ENCODE peak calls at places on chromosomes 2 and 18, in nine cellular contexts. D is stomach; Y is HAP-1; R is body of pancreas; N is breast epithelium; Q is GM23248; J is pancreas; P is CD4-positive, alpha-beta memory T cell; A is effector memory CD4-positive, alpha-beta T cell. X is an unnamed sample. For H3K4me1 and H3K9me3, the result is how much of the 10 kb centered on the place peaks cover.

GRCh38 chr2:238916875-238917590 is 69.1 kb downstream of the TWIST2 start:
- DNase-seq in D (no peak), Y (no peak), R (peak), N (no peak), Q (peak), J (no peak), P (no peak), A (no peak), X (no peak)

GRCh38 chr2:55109219-55109891 is 59.1 kb upstream of the RTN4 start:
- DNase-seq in D (no peak), Y (no peak), R (peak), N (no peak), Q (peak), J (no peak), P (no peak), A (no peak), X (no peak)

GRCh38 chr2:4047961-4048891 is 344.9 kb downstream of the DCDC2C start:
- DNase-seq in D (no peak), Y (no peak), R (no peak), N (no peak), Q (no peak), J (no peak), P (peak), A (no peak), X (no peak)

GRCh38 chr2:34012728-34013302 is 413.7 kb upstream of the FAM98A start:
- DNase-seq in D (peak), Y (peak), R (peak), N (no peak), Q (peak), J (peak), P (no peak), A (no peak), X (no peak)

GRCh38 chr2:147098946-147099345 is 745.9 kb upstream of the ACVR2A start:
- DNase-seq in D (no peak), Y (no peak), R (no peak), N (no peak), Q (peak), J (no peak), P (no peak), A (no peak), X (no peak)

GRCh38 chr2:108591163-108591562 is 56.9 kb downstream of the LIMS1 start:
- DNase-seq in D (no peak), Y (no peak), R (no peak), N (no peak), Q (no peak), J (no peak), P (no peak), A (no peak), X (no peak)

GRCh38 chr18:75041586-75041985 is 167.4 kb downstream of the PTGR3 start:
- DNase-seq in D (no peak), Y (no peak), R (no peak), N (no peak), Q (peak), J (no peak), P (no peak), A (no peak), X (no peak)

GRCh38 chr18:55097406-55098170 is 138.3 kb upstream of the CCDC68 start:
- DNase-seq in D (no peak), Y (no peak), R (no peak), N (no peak), Q (peak), J (no peak), P (no peak), A (no peak), X (no peak)

GRCh38 chr2:43059183-43059897 is 167.1 kb downstream of the ZFP36L2 start:
- DNase-seq in D (no peak), Y (no peak), R (peak), N (peak), Q (peak), J (peak), P (peak), A (peak), X (peak)

GRCh38 chr2:11175293-11175795 is 20.1 kb downstream of the SLC66A3 start:
- DNase-seq in D (no peak), Y (no peak), R (no peak), N (no peak), Q (peak), J (no peak), P (no peak), A (no peak), X (no peak)

GRCh38 chr2:45892757-45893156 is 241.3 kb downstream of the PRKCE start:
- DNase-seq in D (no peak), Y (no peak), R (peak), N (no peak), Q (peak), J (no peak), P (no peak), A (no peak), X (no peak)

GRCh38 chr2:153476491-153477095 is 2.0 kb downstream of the RPRM start:
- DNase-seq in D (no peak), Y (no peak), R (no peak), N (no peak), Q (peak), J (no peak), P (no peak), A (no peak), X (no peak)

GRCh38 chr2:219252900-219253752 is at the start of gene TUBA4B:
- DNase-seq in D (peak), Y (peak), R (peak), N (no peak), Q (peak), J (no peak), P (peak), A (no peak), X (peak)

GRCh38 chr18:55248497-55248896 is 289.2 kb upstream of the CCDC68 start:
- DNase-seq in D (no peak), Y (no peak), R (no peak), N (no peak), Q (no peak), J (no peak), P (no peak), A (no peak), X (no peak)

GRCh38 chr2:25566694-25567093 is 106.7 kb downstream of the DTNB start:
- DNase-seq in D (no peak), Y (no peak), R (no peak), N (no peak), Q (no peak), J (no peak), P (no peak), A (no peak), X (no peak)

GRCh38 chr2:242010567-242011513 is 141.3 kb downstream of the RTP5 start:
- DNase-seq in D (no peak), Y (no peak), R (no peak), N (no peak), Q (peak), J (no peak), P (no peak), A (no peak), X (no peak)

GRCh38 chr2:62806231-62806630 is 100.7 kb downstream of the EHBP1 start:
- DNase-seq in D (no peak), Y (no peak), R (no peak), N (no peak), Q (no peak), J (no peak), P (no peak), A (no peak), X (no peak)

GRCh38 chr2:205734436-205734835 is 52.1 kb downstream of the NRP2 start:
- DNase-seq in D (no peak), Y (peak), R (no peak), N (peak), Q (peak), J (no peak), P (no peak), A (no peak), X (peak)

GRCh38 chr2:11161747-11162146 is 6.5 kb downstream of the SLC66A3 start:
- DNase-seq in D (no peak), Y (no peak), R (no peak), N (peak), Q (no peak), J (no peak), P (no peak), A (no peak), X (no peak)

GRCh38 chr2:193332938-193333337 is 1138.2 kb upstream of the TMEFF2 start:
- DNase-seq in D (no peak), Y (no peak), R (no peak), N (no peak), Q (no peak), J (no peak), P (no peak), A (no peak), X (no peak)

GRCh38 chr18:53941601-53942335 is 282.7 kb downstream of the MBD2 start:
- DNase-seq in D (no peak), Y (no peak), R (no peak), N (no peak), Q (peak), J (no peak), P (no peak), A (no peak), X (no peak)

GRCh38 chr2:175686002-175686401 is 316.1 kb downstream of the LNPK start:
- DNase-seq in D (no peak), Y (no peak), R (no peak), N (no peak), Q (no peak), J (no peak), P (no peak), A (no peak), X (no peak)

GRCh38 chr18:55587341-55588000 is 521 bp downstream of the TCF4 start:
- DNase-seq in D (no peak), Y (peak), R (no peak), N (no peak), Q (peak), J (no peak), P (no peak), A (no peak), X (peak)

GRCh38 chr2:20205915-20206524 is 18.9 kb downstream of the SDC1 start:
- DNase-seq in D (peak), Y (no peak), R (no peak), N (peak), Q (no peak), J (peak), P (no peak), A (no peak), X (no peak)

GRCh38 chr2:47225061-47225783 is 70.1 kb upstream of the STPG4 start:
- DNase-seq in D (peak), Y (no peak), R (peak), N (no peak), Q (peak), J (peak), P (no peak), A (no peak), X (peak)

GRCh38 chr2:234661146-234661545 is 164.3 kb upstream of the ARL4C start:
- DNase-seq in D (no peak), Y (no peak), R (no peak), N (no peak), Q (no peak), J (no peak), P (no peak), A (no peak), X (no peak)

GRCh38 chr2:207854484-207855386 is 85.0 kb upstream of the FZD5 start:
- DNase-seq in D (no peak), Y (no peak), R (no peak), N (no peak), Q (peak), J (no peak), P (no peak), A (no peak), X (no peak)

GRCh38 chr2:118738524-118739308 is 108.7 kb downstream of the EN1 start:
- DNase-seq in D (no peak), Y (no peak), R (peak), N (peak), Q (peak), J (no peak), P (no peak), A (no peak), X (peak)

GRCh38 chr2:131154647-131155046 is 49.5 kb downstream of the PLEKHB2 start:
- DNase-seq in D (no peak), Y (no peak), R (no peak), N (no peak), Q (no peak), J (peak), P (no peak), A (no peak), X (no peak)
- H3K4me1 ChIP-seq in D (under half), Y (under half), R (under half), N (under half), Q (under half), J (under half), P (under half), A (under half), X (under half)

GRCh38 chr18:26335139-26335933 is 109.1 kb downstream of the TAF4B start:
- DNase-seq in D (no peak), Y (peak), R (no peak), N (peak), Q (peak), J (no peak), P (no peak), A (no peak), X (no peak)
- H3K4me3 ChIP-seq in D (no peak), Y (no peak), R (no peak), N (no peak), Q (no peak), J (no peak), P (no peak), A (no peak), X (no peak)

DNA sequence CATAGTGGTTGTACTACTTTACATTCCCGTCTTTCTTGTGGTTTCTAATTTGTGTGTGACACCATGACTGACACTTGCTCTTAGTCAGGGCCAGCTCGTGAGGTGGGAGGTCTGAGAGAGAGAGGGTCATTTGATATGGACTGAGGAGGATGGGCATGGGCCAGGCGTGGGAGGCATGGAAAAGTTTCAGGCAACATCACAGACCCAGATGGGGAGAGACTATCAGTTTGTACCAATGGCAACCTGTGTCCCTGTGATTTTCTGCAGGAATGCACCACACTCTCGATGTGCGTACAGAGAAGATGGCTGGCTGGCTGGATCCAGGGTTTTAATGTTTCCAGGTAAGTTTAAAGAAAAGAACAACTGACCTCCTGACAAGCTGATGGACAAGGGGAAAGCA is 273.6 kb downstream of the CYRIA start:
- DNase-seq in D (no peak), Y (no peak), R (no peak), N (no peak), Q (no peak), J (no peak), P (no peak), A (no peak), X (no peak)
- H3K9me3 ChIP-seq in D (under half), Y (under half), R (under half), N (under half), Q (under half), J (under half), P (under half), A (under half), X (under half)

GRCh38 chr2:167383610-167384194 is 495.4 kb downstream of the XIRP2 start:
- DNase-seq in D (no peak), Y (no peak), R (no peak), N (no peak), Q (no peak), J (no peak), P (no peak), A (no peak), X (no peak)

GRCh38 chr2:167381349-167381748 is 493.1 kb downstream of the XIRP2 start:
- DNase-seq in D (no peak), Y (no peak), R (no peak), N (no peak), Q (no peak), J (no peak), P (no peak), A (no peak), X (no peak)

GRCh38 chr2:167380555-167380954 is 492.3 kb downstream of the XIRP2 start:
- DNase-seq in D (no peak), Y (no peak), R (no peak), N (no peak), Q (no peak), J (no peak), P (no peak), A (no peak), X (no peak)

GRCh38 chr2:167380094-167380493 is 491.8 kb downstream of the XIRP2 start:
- DNase-seq in D (no peak), Y (no peak), R (no peak), N (no peak), Q (no peak), J (no peak), P (no peak), A (no peak), X (no peak)
- H3K4me1 ChIP-seq in D (under half), Y (under half), R (under half), N (under half), Q (under half), J (under half), P (under half), A (under half), X (under half)

DNA sequence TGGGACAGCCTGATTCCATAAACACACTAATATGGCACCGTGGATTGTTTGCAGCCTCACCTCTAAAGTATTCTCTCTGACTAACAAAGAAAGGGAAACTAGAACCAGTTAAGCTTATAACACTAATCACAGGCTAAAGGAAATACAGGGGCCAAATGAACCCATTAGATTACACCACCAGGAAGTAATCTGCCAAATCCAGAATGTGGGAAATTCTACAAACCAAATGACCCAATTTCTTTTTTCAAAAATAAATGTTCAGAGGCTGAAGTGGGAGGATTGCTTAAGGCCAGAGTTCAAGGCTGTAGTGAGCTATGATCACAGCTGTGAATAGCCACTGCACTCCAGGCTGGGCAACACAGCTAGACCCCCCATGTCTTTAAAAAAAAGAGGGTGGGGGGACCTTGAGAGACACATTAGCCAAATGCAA is 1.5 kb upstream of the MPPE1 start:
- DNase-seq in D (no peak), Y (no peak), R (peak), N (no peak), Q (peak), J (no peak), P (no peak), A (no peak), X (no peak)
- H3K4me3 ChIP-seq in D (peak), Y (no peak), R (no peak), N (peak), Q (peak), J (no peak), P (no peak), A (no peak), X (peak)

GRCh38 chr2:8888963-8889362 is 51.5 kb upstream of the KIDINS220 start:
- DNase-seq in D (no peak), Y (no peak), R (no peak), N (no peak), Q (no peak), J (no peak), P (no peak), A (no peak), X (no peak)
- H3K9me3 ChIP-seq in D (under half), Y (under half), R (under half), N (under half), Q (under half), J (under half), P (under half), A (under half), X (under half)

DNA sequence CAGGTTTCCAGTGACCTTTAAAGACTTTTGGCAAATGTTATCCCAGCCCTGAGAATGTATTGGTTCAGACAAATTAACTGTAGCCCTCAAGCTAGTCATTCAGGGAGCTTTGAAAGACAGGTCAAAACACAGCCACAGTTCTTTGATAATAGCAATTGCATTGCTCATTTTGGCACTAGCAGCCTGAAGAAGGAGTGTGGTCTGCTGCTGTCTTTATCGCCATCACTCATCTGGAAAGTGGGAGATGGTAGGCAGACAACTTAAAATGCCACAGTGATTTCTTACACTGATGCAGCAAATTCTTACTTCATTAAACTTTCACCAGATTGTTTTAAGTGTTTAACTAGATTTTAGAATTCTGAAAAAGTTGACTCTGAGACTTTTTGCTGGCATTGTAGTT is 47.2 kb downstream of the DOK6 start:
- DNase-seq in D (no peak), Y (no peak), R (no peak), N (no peak), Q (no peak), J (no peak), P (no peak), A (no peak), X (no peak)
- H3K4me1 ChIP-seq in D (under half), Y (under half), R (under half), N (under half), Q (under half), J (under half), P (under half), A (under half), X (under half)

GRCh38 chr18:44686156-44686555 is 5.5 kb downstream of the SETBP1 start:
- DNase-seq in D (no peak), Y (no peak), R (no peak), N (no peak), Q (no peak), J (no peak), P (no peak), A (no peak), X (no peak)
- H3K4me3 ChIP-seq in D (no peak), Y (no peak), R (no peak), N (no peak), Q (no peak), J (no peak), P (no peak), A (no peak), X (no peak)

GRCh38 chr2:196131949-196132925 is 39.1 kb downstream of the STK17B start:
- DNase-seq in D (no peak), Y (no peak), R (no peak), N (no peak), Q (peak), J (no peak), P (peak), A (peak), X (no peak)
- H3K9me3 ChIP-seq in D (half or more), Y (under half), R (under half), N (under half), Q (under half), J (under half), P (under half), A (under half), X (under half)

X was measured in gastrocnemius medialis.